ENCODE peak calls at places on chromosomes 16 and 17, in six cellular contexts. B is cardiac fibroblast; A is CD4-positive, CD25-positive, alpha-beta regulatory T cell; Y is epithelial cell of proximal tubule; N is BE2C; M is CD8-positive, alpha-beta T cell. K is an unnamed sample.

GRCh38 chr16:15650698-15651161 is 685 bp downstream of the NDE1 start:
- DNase-seq in B (peak), A (peak), Y (no peak), N (no peak), M (peak), K (no peak)

GRCh38 chr17:41676058-41676419 is 12.6 kb upstream of the EIF1 start:
- DNase-seq in B (no peak), A (no peak), Y (no peak), N (no peak), M (no peak), K (no peak)

GRCh38 chr16:17266606-17267313 is 204.0 kb downstream of the XYLT1 start:
- DNase-seq in B (no peak), A (no peak), Y (no peak), N (no peak), M (no peak), K (no peak)

GRCh38 chr17:16273499-16273898 is 56.5 kb downstream of the PIGL start:
- DNase-seq in B (peak), A (no peak), Y (no peak), N (no peak), M (no peak), K (no peak)

GRCh38 chr17:58344791-58345157 is 7.2 kb downstream of the SUPT4H1 start:
- DNase-seq in B (no peak), A (peak), Y (no peak), N (no peak), M (peak), K (no peak)

GRCh38 chr16:20181386-20181785 is 107.7 kb upstream of the GPR139 start:
- DNase-seq in B (no peak), A (no peak), Y (peak), N (no peak), M (no peak), K (no peak)

GRCh38 chr17:50274142-50274944 is at the start of gene TMEM92:
- DNase-seq in B (no peak), A (no peak), Y (no peak), N (peak), M (no peak), K (no peak)

GRCh38 chr16:78955206-78955605 is 645.3 kb downstream of the MAF start:
- DNase-seq in B (no peak), A (no peak), Y (no peak), N (no peak), M (no peak), K (no peak)

GRCh38 chr17:8947201-8947600 is 18.3 kb downstream of the PIK3R5 start:
- DNase-seq in B (peak), A (no peak), Y (no peak), N (no peak), M (no peak), K (no peak)

GRCh38 chr17:62109378-62109902 is 44.4 kb upstream of the MED13 start:
- DNase-seq in B (peak), A (peak), Y (peak), N (peak), M (peak), K (no peak)

GRCh38 chr16:84115919-84116719 is 623 bp downstream of the MBTPS1 start:
- DNase-seq in B (peak), A (peak), Y (no peak), N (no peak), M (peak), K (peak)

GRCh38 chr17:67531291-67531690 is 154.2 kb downstream of the PITPNC1 start:
- DNase-seq in B (peak), A (no peak), Y (no peak), N (peak), M (no peak), K (no peak)

GRCh38 chr17:3729881-3730280 is 6.2 kb downstream of the HASPIN start:
- DNase-seq in B (no peak), A (no peak), Y (no peak), N (no peak), M (no peak), K (no peak)

GRCh38 chr16:31181102-31181830 is 1.3 kb downstream of the FUS start:
- DNase-seq in B (peak), A (peak), Y (no peak), N (peak), M (peak), K (peak)

GRCh38 chr16:21104124-21104860 is 46.4 kb downstream of the DNAH3 start:
- DNase-seq in B (peak), A (no peak), Y (no peak), N (no peak), M (no peak), K (no peak)

GRCh38 chr16:30121741-30122620 is 1.0 kb downstream of the MAPK3 start:
- DNase-seq in B (peak), A (no peak), Y (no peak), N (no peak), M (no peak), K (no peak)

GRCh38 chr17:80622170-80622466 is 77.5 kb downstream of the RPTOR start:
- DNase-seq in B (no peak), A (no peak), Y (no peak), N (no peak), M (no peak), K (no peak)

GRCh38 chr16:66587881-66588600 is 8.8 kb downstream of the CMTM2 start:
- DNase-seq in B (no peak), A (no peak), Y (no peak), N (no peak), M (no peak), K (no peak)

GRCh38 chr16:1492082-1492922 is 858 bp upstream of the TELO2 start:
- DNase-seq in B (no peak), A (no peak), Y (no peak), N (peak), M (no peak), K (no peak)

DNA sequence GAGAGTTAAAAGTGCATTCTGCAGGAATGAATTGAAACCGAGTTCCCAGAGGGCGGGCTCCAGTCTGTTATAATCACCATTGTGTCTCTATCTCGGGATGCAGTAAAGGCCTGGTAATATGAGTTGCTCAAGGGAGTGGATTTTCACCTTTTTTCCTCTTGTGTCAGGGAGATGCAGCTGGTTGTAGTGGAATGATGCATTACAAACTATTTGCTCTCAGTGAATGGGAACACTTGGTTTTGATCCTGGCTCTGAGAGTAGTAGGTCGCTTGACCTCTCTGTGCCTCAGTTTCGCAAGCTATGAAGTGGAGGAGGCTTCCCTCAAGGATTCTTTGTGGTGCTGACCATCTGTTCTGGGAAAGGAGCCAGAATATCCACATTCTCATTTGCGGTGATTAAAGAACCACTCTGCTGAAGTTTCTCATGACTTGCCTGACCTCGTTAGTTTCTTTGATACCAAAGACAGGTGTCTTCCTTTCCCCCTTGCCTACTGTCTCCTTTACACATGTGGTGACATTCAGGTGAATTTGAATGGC is 115.9 kb downstream of the SNX29 start:
- DNase-seq in B (peak), A (no peak), Y (peak), N (no peak), M (no peak), K (peak)
- H3K4me3 ChIP-seq in B (no peak), A (no peak), Y (no peak), N (no peak), M (no peak), K (no peak)

GRCh38 chr17:32305049-32305448 is 36.9 kb downstream of the C17orf75 start:
- DNase-seq in B (no peak), A (no peak), Y (no peak), N (no peak), M (no peak), K (no peak)

GRCh38 chr17:32314636-32315035 is 27.3 kb downstream of the C17orf75 start:
- DNase-seq in B (no peak), A (no peak), Y (no peak), N (no peak), M (no peak), K (no peak)

DNA sequence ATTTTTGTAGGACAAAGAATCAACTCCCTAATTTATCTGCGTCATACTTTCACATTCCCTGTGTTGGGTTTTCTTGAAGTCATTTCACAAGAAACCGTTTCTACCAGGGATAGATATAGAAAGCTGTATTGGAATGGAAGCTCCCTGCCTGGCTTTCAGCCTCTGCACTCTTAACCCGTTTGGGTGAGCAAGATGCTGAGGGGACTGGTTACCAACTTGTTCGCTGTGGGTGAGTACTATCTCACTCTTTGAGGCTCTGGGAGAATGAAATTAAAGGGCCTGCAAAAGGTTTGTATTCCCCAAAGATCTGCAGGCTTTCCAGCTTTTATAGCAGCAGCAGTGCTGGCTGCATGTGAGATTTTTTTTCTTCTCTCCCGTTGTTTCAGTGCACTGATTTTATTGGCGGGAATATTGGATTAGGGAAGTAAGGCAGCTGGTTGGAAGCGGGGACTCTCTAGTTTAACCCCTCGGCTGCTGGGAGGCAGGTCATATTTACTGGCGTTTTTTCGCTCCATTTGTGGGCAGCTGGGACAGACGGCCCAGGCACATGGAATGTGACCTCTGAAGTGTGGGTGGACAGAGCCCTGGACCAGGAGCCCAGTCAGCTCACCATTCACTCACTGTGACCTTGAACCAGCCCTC is 30.9 kb downstream of the C17orf75 start:
- DNase-seq in B (peak), A (no peak), Y (no peak), N (peak), M (no peak), K (no peak)
- H3K4me3 ChIP-seq in B (no peak), A (no peak), Y (no peak), N (peak), M (no peak), K (no peak)

GRCh38 chr16:88658714-88659113 is 4.2 kb downstream of the MVD start:
- DNase-seq in B (no peak), A (no peak), Y (no peak), N (no peak), M (no peak), K (no peak)

GRCh38 chr16:88659160-88659559 is 3.7 kb downstream of the MVD start:
- DNase-seq in B (no peak), A (no peak), Y (no peak), N (no peak), M (no peak), K (no peak)

GRCh38 chr16:88655733-88656281 is 5.0 kb upstream of the CYBA start:
- DNase-seq in B (no peak), A (no peak), Y (no peak), N (no peak), M (no peak), K (no peak)

GRCh38 chr16:88656291-88656980 is 5.6 kb upstream of the CYBA start:
- DNase-seq in B (no peak), A (no peak), Y (no peak), N (no peak), M (no peak), K (no peak)

DNA sequence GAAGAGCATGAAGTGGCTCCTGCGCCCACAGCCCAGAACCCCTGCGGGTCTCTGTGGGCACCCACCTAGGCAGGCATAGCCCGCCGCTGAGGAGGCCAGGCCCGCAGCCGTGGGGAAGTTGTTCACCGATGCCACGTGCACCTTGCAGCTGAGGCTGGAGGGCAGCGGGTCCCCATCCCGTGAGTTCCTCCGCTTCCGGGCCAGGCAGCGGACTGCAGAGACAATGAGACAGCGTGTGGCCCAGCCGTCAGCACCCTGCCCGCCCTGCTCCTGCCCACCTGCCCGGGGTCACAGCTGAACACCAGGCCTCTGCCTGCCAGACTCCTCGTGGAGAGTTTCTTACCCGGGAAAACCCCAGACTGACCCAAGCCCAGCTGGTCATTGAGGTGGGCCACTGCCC is 5.5 kb downstream of the MVD start:
- DNase-seq in B (no peak), A (no peak), Y (no peak), N (no peak), M (no peak), K (no peak)
- H3K4me3 ChIP-seq in B (no peak), A (no peak), Y (no peak), N (no peak), M (no peak), K (no peak)

GRCh38 chr16:49632798-49633189 is 223.1 kb downstream of the ZNF423 start:
- DNase-seq in B (no peak), A (no peak), Y (no peak), N (no peak), M (no peak), K (peak)
- H3K4me3 ChIP-seq in B (no peak), A (no peak), Y (no peak), N (no peak), M (no peak), K (no peak)

GRCh38 chr16:28062261-28063046 is 1.1 kb downstream of the GSG1L start:
- DNase-seq in B (no peak), A (no peak), Y (no peak), N (no peak), M (no peak), K (no peak)

GRCh38 chr16:28064150-28064549 is 636 bp upstream of the GSG1L start:
- DNase-seq in B (no peak), A (no peak), Y (no peak), N (no peak), M (no peak), K (no peak)

GRCh38 chr16:28061702-28062101 is 1.8 kb downstream of the GSG1L start:
- DNase-seq in B (no peak), A (no peak), Y (no peak), N (no peak), M (no peak), K (no peak)

GRCh38 chr16:28063611-28064061 is at the start of gene GSG1L:
- DNase-seq in B (no peak), A (no peak), Y (no peak), N (no peak), M (no peak), K (no peak)

DNA sequence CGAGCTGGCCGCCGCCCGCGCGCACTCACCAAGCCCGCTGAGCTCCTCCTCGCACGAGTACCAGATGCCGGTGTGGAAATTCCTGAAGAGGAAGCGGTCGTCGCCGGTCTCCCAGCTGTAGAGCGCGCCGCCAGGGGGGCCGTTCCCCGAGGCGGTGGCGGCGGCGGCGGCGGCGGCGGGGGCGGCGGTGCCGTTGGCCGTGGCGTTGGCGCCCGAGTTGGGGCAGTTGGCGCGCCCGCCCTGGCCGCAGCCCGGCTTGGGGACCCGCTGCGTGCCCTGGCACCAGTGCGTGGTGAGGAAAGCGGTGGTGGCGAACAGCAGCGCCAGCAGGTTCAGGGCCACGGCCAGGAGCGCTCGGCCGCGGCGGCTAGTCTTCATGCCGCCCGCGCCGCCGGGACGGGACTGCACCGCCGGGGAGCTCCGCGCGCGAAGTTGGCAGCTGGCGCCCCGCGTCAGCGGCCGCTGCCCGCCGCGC is 430 bp downstream of the GSG1L start:
- DNase-seq in B (peak), A (no peak), Y (no peak), N (no peak), M (no peak), K (no peak)
- H3K4me3 ChIP-seq in B (no peak), A (no peak), Y (no peak), N (no peak), M (no peak), K (no peak)

GRCh38 chr17:27338536-27338985 is 44.6 kb downstream of the WSB1 start:
- DNase-seq in B (no peak), A (no peak), Y (no peak), N (no peak), M (no peak), K (no peak)
- H3K4me3 ChIP-seq in B (no peak), A (no peak), Y (no peak), N (no peak), M (no peak), K (no peak)

GRCh38 chr17:78130439-78131101 is at the start of gene TMC8:
- DNase-seq in B (no peak), A (peak), Y (no peak), N (no peak), M (peak), K (no peak)
- H3K4me3 ChIP-seq in B (no peak), A (peak), Y (no peak), N (no peak), M (peak), K (no peak)

K was measured in lower leg skin.